ENCODE peak calls at places on chromosome 22, in nine cellular contexts. One of them, this sample, is unnamed.

GRCh38 chr22:50047346-50047745 is 10.8 kb downstream of the TTLL8 start:
- DNase-seq in activated T-helper 2 cell treated with anti-CD3 and anti-CD28 coated beads, Interferon-gamma antibody, Interleukin-2, Interleukin-4, amounts not matched to agents 10 μg/mL and 5 μg/mL and 100 μg/mL, durations not matched to agents 14 hours and 24 hours and 36 hours: no peak
- DNase-seq in activated CD8-positive, alpha-beta memory T cell treated with anti-CD3 and anti-CD28 coated beads, Interleukin-2, amount 50 U/mL, for 48 hours: no peak
- DNase-seq in GM13977: no peak
- DNase-seq in Peyer's patch: no peak
- DNase-seq in amniotic stem cell: no peak
- DNase-seq in suprapubic skin: no peak
- DNase-seq in EH: no peak
- DNase-seq in HEK293T: no peak
- DNase-seq in this sample: no peak

GRCh38 chr22:20750461-20751184 is 23.3 kb upstream of the SERPIND1 start:
- DNase-seq in Peyer's patch: peak; percentile 34
- DNase-seq in EH: peak; percentile 88
- DNase-seq in GM13977: peak; percentile 70
- DNase-seq in amniotic stem cell: peak; percentile 53
- DNase-seq in HEK293T: no peak
- DNase-seq in activated CD8-positive, alpha-beta memory T cell treated with anti-CD3 and anti-CD28 coated beads, Interleukin-2, amount 50 U/mL, for 48 hours: peak; percentile 63
- DNase-seq in suprapubic skin: no peak
- DNase-seq in activated T-helper 2 cell treated with anti-CD3 and anti-CD28 coated beads, Interferon-gamma antibody, Interleukin-2, Interleukin-4, amounts not matched to agents 10 μg/mL and 5 μg/mL and 100 μg/mL, durations not matched to agents 14 hours and 24 hours and 36 hours: no peak
- DNase-seq in this sample: peak; percentile 63

GRCh38 chr22:23500508-23501208 is 79.4 kb downstream of the IGLL1 start:
- DNase-seq in EH: no peak
- DNase-seq in HEK293T: no peak
- DNase-seq in suprapubic skin: peak; percentile 50
- DNase-seq in amniotic stem cell: no peak
- DNase-seq in activated CD8-positive, alpha-beta memory T cell treated with anti-CD3 and anti-CD28 coated beads, Interleukin-2, amount 50 U/mL, for 48 hours: no peak
- DNase-seq in Peyer's patch: no peak
- DNase-seq in GM13977: peak; percentile 3
- DNase-seq in activated T-helper 2 cell treated with anti-CD3 and anti-CD28 coated beads, Interferon-gamma antibody, Interleukin-2, Interleukin-4, amounts not matched to agents 10 μg/mL and 5 μg/mL and 100 μg/mL, durations not matched to agents 14 hours and 24 hours and 36 hours: no peak
- DNase-seq in this sample: no peak

GRCh38 chr22:20810645-20811044 is 36.7 kb downstream of the SERPIND1 start:
- DNase-seq in EH: no peak
- DNase-seq in activated CD8-positive, alpha-beta memory T cell treated with anti-CD3 and anti-CD28 coated beads, Interleukin-2, amount 50 U/mL, for 48 hours: peak; percentile 64
- DNase-seq in GM13977: no peak
- DNase-seq in activated T-helper 2 cell treated with anti-CD3 and anti-CD28 coated beads, Interferon-gamma antibody, Interleukin-2, Interleukin-4, amounts not matched to agents 10 μg/mL and 5 μg/mL and 100 μg/mL, durations not matched to agents 14 hours and 24 hours and 36 hours: no peak
- DNase-seq in HEK293T: no peak
- DNase-seq in Peyer's patch: no peak
- DNase-seq in amniotic stem cell: no peak
- DNase-seq in suprapubic skin: peak; percentile 43
- DNase-seq in this sample: no peak

GRCh38 chr22:47048123-47049077 is 285.9 kb downstream of the TBC1D22A start:
- DNase-seq in Peyer's patch: no peak
- DNase-seq in amniotic stem cell: no peak
- DNase-seq in activated CD8-positive, alpha-beta memory T cell treated with anti-CD3 and anti-CD28 coated beads, Interleukin-2, amount 50 U/mL, for 48 hours: no peak
- DNase-seq in HEK293T: no peak
- DNase-seq in activated T-helper 2 cell treated with anti-CD3 and anti-CD28 coated beads, Interferon-gamma antibody, Interleukin-2, Interleukin-4, amounts not matched to agents 10 μg/mL and 5 μg/mL and 100 μg/mL, durations not matched to agents 14 hours and 24 hours and 36 hours: no peak
- DNase-seq in EH: no peak
- DNase-seq in GM13977: no peak
- DNase-seq in suprapubic skin: no peak
- DNase-seq in this sample: peak; percentile 9

GRCh38 chr22:46866591-46866990 is 104.1 kb downstream of the TBC1D22A start:
- DNase-seq in suprapubic skin: no peak
- DNase-seq in HEK293T: no peak
- DNase-seq in Peyer's patch: no peak
- DNase-seq in GM13977: no peak
- DNase-seq in amniotic stem cell: peak; percentile 51
- DNase-seq in activated T-helper 2 cell treated with anti-CD3 and anti-CD28 coated beads, Interferon-gamma antibody, Interleukin-2, Interleukin-4, amounts not matched to agents 10 μg/mL and 5 μg/mL and 100 μg/mL, durations not matched to agents 14 hours and 24 hours and 36 hours: no peak
- DNase-seq in EH: peak; percentile 94
- DNase-seq in activated CD8-positive, alpha-beta memory T cell treated with anti-CD3 and anti-CD28 coated beads, Interleukin-2, amount 50 U/mL, for 48 hours: no peak
- DNase-seq in this sample: no peak

GRCh38 chr22:45552580-45553332 is 50.1 kb downstream of the FBLN1 start:
- DNase-seq in suprapubic skin: no peak
- DNase-seq in GM13977: no peak
- DNase-seq in HEK293T: no peak
- DNase-seq in Peyer's patch: no peak
- DNase-seq in activated CD8-positive, alpha-beta memory T cell treated with anti-CD3 and anti-CD28 coated beads, Interleukin-2, amount 50 U/mL, for 48 hours: no peak
- DNase-seq in amniotic stem cell: peak; percentile 75
- DNase-seq in activated T-helper 2 cell treated with anti-CD3 and anti-CD28 coated beads, Interferon-gamma antibody, Interleukin-2, Interleukin-4, amounts not matched to agents 10 μg/mL and 5 μg/mL and 100 μg/mL, durations not matched to agents 14 hours and 24 hours and 36 hours: no peak
- DNase-seq in EH: peak; percentile 98
- DNase-seq in this sample: peak; percentile 84

GRCh38 chr22:41078975-41079374 is 13.4 kb upstream of the EP300 start:
- DNase-seq in Peyer's patch: no peak
- DNase-seq in activated CD8-positive, alpha-beta memory T cell treated with anti-CD3 and anti-CD28 coated beads, Interleukin-2, amount 50 U/mL, for 48 hours: no peak
- DNase-seq in activated T-helper 2 cell treated with anti-CD3 and anti-CD28 coated beads, Interferon-gamma antibody, Interleukin-2, Interleukin-4, amounts not matched to agents 10 μg/mL and 5 μg/mL and 100 μg/mL, durations not matched to agents 14 hours and 24 hours and 36 hours: no peak
- DNase-seq in EH: no peak
- DNase-seq in HEK293T: no peak
- DNase-seq in suprapubic skin: no peak
- DNase-seq in amniotic stem cell: no peak
- DNase-seq in GM13977: no peak
- DNase-seq in this sample: no peak

GRCh38 chr22:33105501-33105911 is 47.3 kb upstream of the SYN3 start:
- DNase-seq in activated T-helper 2 cell treated with anti-CD3 and anti-CD28 coated beads, Interferon-gamma antibody, Interleukin-2, Interleukin-4, amounts not matched to agents 10 μg/mL and 5 μg/mL and 100 μg/mL, durations not matched to agents 14 hours and 24 hours and 36 hours: no peak
- DNase-seq in activated CD8-positive, alpha-beta memory T cell treated with anti-CD3 and anti-CD28 coated beads, Interleukin-2, amount 50 U/mL, for 48 hours: no peak
- DNase-seq in GM13977: no peak
- DNase-seq in Peyer's patch: no peak
- DNase-seq in amniotic stem cell: no peak
- DNase-seq in suprapubic skin: no peak
- DNase-seq in EH: peak; percentile 34
- DNase-seq in HEK293T: no peak
- DNase-seq in this sample: no peak

GRCh38 chr22:37763652-37764051 is 44.1 kb upstream of the GCAT start:
- DNase-seq in Peyer's patch: no peak
- DNase-seq in GM13977: no peak
- DNase-seq in HEK293T: no peak
- DNase-seq in EH: no peak
- DNase-seq in suprapubic skin: peak; percentile 68
- DNase-seq in activated CD8-positive, alpha-beta memory T cell treated with anti-CD3 and anti-CD28 coated beads, Interleukin-2, amount 50 U/mL, for 48 hours: no peak
- DNase-seq in activated T-helper 2 cell treated with anti-CD3 and anti-CD28 coated beads, Interferon-gamma antibody, Interleukin-2, Interleukin-4, amounts not matched to agents 10 μg/mL and 5 μg/mL and 100 μg/mL, durations not matched to agents 14 hours and 24 hours and 36 hours: no peak
- DNase-seq in amniotic stem cell: no peak
- DNase-seq in this sample: no peak

GRCh38 chr22:49788492-49788891 is 39.2 kb downstream of the BRD1 start:
- DNase-seq in GM13977: no peak
- DNase-seq in amniotic stem cell: no peak
- DNase-seq in HEK293T: no peak
- DNase-seq in Peyer's patch: no peak
- DNase-seq in EH: peak; percentile 47
- DNase-seq in suprapubic skin: peak; percentile 87
- DNase-seq in activated T-helper 2 cell treated with anti-CD3 and anti-CD28 coated beads, Interferon-gamma antibody, Interleukin-2, Interleukin-4, amounts not matched to agents 10 μg/mL and 5 μg/mL and 100 μg/mL, durations not matched to agents 14 hours and 24 hours and 36 hours: no peak
- DNase-seq in activated CD8-positive, alpha-beta memory T cell treated with anti-CD3 and anti-CD28 coated beads, Interleukin-2, amount 50 U/mL, for 48 hours: no peak
- DNase-seq in this sample: peak; percentile 84

GRCh38 chr22:39797528-39798147 is 95.9 kb downstream of the ENTHD1 start:
- DNase-seq in HEK293T: no peak
- DNase-seq in GM13977: no peak
- DNase-seq in EH: no peak
- DNase-seq in activated CD8-positive, alpha-beta memory T cell treated with anti-CD3 and anti-CD28 coated beads, Interleukin-2, amount 50 U/mL, for 48 hours: no peak
- DNase-seq in Peyer's patch: no peak
- DNase-seq in activated T-helper 2 cell treated with anti-CD3 and anti-CD28 coated beads, Interferon-gamma antibody, Interleukin-2, Interleukin-4, amounts not matched to agents 10 μg/mL and 5 μg/mL and 100 μg/mL, durations not matched to agents 14 hours and 24 hours and 36 hours: no peak
- DNase-seq in amniotic stem cell: no peak
- DNase-seq in suprapubic skin: no peak
- DNase-seq in this sample: no peak

GRCh38 chr22:31289335-31289734 is 3.0 kb downstream of the PIK3IP1 start:
- DNase-seq in activated CD8-positive, alpha-beta memory T cell treated with anti-CD3 and anti-CD28 coated beads, Interleukin-2, amount 50 U/mL, for 48 hours: no peak
- DNase-seq in HEK293T: no peak
- DNase-seq in GM13977: no peak
- DNase-seq in Peyer's patch: no peak
- DNase-seq in amniotic stem cell: no peak
- DNase-seq in EH: no peak
- DNase-seq in suprapubic skin: no peak
- DNase-seq in activated T-helper 2 cell treated with anti-CD3 and anti-CD28 coated beads, Interferon-gamma antibody, Interleukin-2, Interleukin-4, amounts not matched to agents 10 μg/mL and 5 μg/mL and 100 μg/mL, durations not matched to agents 14 hours and 24 hours and 36 hours: no peak
- DNase-seq in this sample: no peak

GRCh38 chr22:38035530-38035885 is 21.7 kb upstream of the PICK1 start:
- DNase-seq in HEK293T: no peak
- DNase-seq in amniotic stem cell: no peak
- DNase-seq in GM13977: no peak
- DNase-seq in EH: no peak
- DNase-seq in suprapubic skin: no peak
- DNase-seq in activated CD8-positive, alpha-beta memory T cell treated with anti-CD3 and anti-CD28 coated beads, Interleukin-2, amount 50 U/mL, for 48 hours: no peak
- DNase-seq in Peyer's patch: no peak
- DNase-seq in activated T-helper 2 cell treated with anti-CD3 and anti-CD28 coated beads, Interferon-gamma antibody, Interleukin-2, Interleukin-4, amounts not matched to agents 10 μg/mL and 5 μg/mL and 100 μg/mL, durations not matched to agents 14 hours and 24 hours and 36 hours: no peak
- DNase-seq in this sample: no peak

GRCh38 chr22:19011075-19011474 is 75.0 kb upstream of the PRODH start:
- DNase-seq in activated T-helper 2 cell treated with anti-CD3 and anti-CD28 coated beads, Interferon-gamma antibody, Interleukin-2, Interleukin-4, amounts not matched to agents 10 μg/mL and 5 μg/mL and 100 μg/mL, durations not matched to agents 14 hours and 24 hours and 36 hours: no peak
- DNase-seq in Peyer's patch: no peak
- DNase-seq in amniotic stem cell: no peak
- DNase-seq in suprapubic skin: no peak
- DNase-seq in activated CD8-positive, alpha-beta memory T cell treated with anti-CD3 and anti-CD28 coated beads, Interleukin-2, amount 50 U/mL, for 48 hours: no peak
- DNase-seq in HEK293T: no peak
- DNase-seq in EH: no peak
- DNase-seq in GM13977: no peak
- DNase-seq in this sample: no peak

GRCh38 chr22:27179161-27179560 is 521.8 kb downstream of the MIAT start:
- DNase-seq in amniotic stem cell: no peak
- DNase-seq in GM13977: no peak
- DNase-seq in EH: no peak
- DNase-seq in activated T-helper 2 cell treated with anti-CD3 and anti-CD28 coated beads, Interferon-gamma antibody, Interleukin-2, Interleukin-4, amounts not matched to agents 10 μg/mL and 5 μg/mL and 100 μg/mL, durations not matched to agents 14 hours and 24 hours and 36 hours: no peak
- DNase-seq in suprapubic skin: no peak
- DNase-seq in activated CD8-positive, alpha-beta memory T cell treated with anti-CD3 and anti-CD28 coated beads, Interleukin-2, amount 50 U/mL, for 48 hours: no peak
- DNase-seq in HEK293T: no peak
- DNase-seq in Peyer's patch: no peak
- DNase-seq in this sample: no peak

GRCh38 chr22:47051435-47052175 is 289.2 kb downstream of the TBC1D22A start:
- DNase-seq in HEK293T: no peak
- DNase-seq in activated CD8-positive, alpha-beta memory T cell treated with anti-CD3 and anti-CD28 coated beads, Interleukin-2, amount 50 U/mL, for 48 hours: no peak
- DNase-seq in activated T-helper 2 cell treated with anti-CD3 and anti-CD28 coated beads, Interferon-gamma antibody, Interleukin-2, Interleukin-4, amounts not matched to agents 10 μg/mL and 5 μg/mL and 100 μg/mL, durations not matched to agents 14 hours and 24 hours and 36 hours: no peak
- DNase-seq in amniotic stem cell: no peak
- DNase-seq in EH: no peak
- DNase-seq in suprapubic skin: no peak
- DNase-seq in Peyer's patch: no peak
- DNase-seq in GM13977: no peak
- DNase-seq in this sample: no peak

GRCh38 chr22:26097840-26098239 is 71.4 kb upstream of the SEZ6L start:
- DNase-seq in GM13977: no peak
- DNase-seq in HEK293T: no peak
- DNase-seq in amniotic stem cell: no peak
- DNase-seq in activated CD8-positive, alpha-beta memory T cell treated with anti-CD3 and anti-CD28 coated beads, Interleukin-2, amount 50 U/mL, for 48 hours: no peak
- DNase-seq in suprapubic skin: no peak
- DNase-seq in activated T-helper 2 cell treated with anti-CD3 and anti-CD28 coated beads, Interferon-gamma antibody, Interleukin-2, Interleukin-4, amounts not matched to agents 10 μg/mL and 5 μg/mL and 100 μg/mL, durations not matched to agents 14 hours and 24 hours and 36 hours: no peak
- DNase-seq in EH: no peak
- DNase-seq in Peyer's patch: no peak
- DNase-seq in this sample: no peak

GRCh38 chr22:31497148-31497938 is 1.0 kb downstream of the SFI1 start:
- DNase-seq in amniotic stem cell: no peak
- DNase-seq in GM13977: no peak
- DNase-seq in HEK293T: no peak
- DNase-seq in suprapubic skin: no peak
- DNase-seq in Peyer's patch: no peak
- DNase-seq in EH: no peak
- DNase-seq in activated T-helper 2 cell treated with anti-CD3 and anti-CD28 coated beads, Interferon-gamma antibody, Interleukin-2, Interleukin-4, amounts not matched to agents 10 μg/mL and 5 μg/mL and 100 μg/mL, durations not matched to agents 14 hours and 24 hours and 36 hours: no peak
- DNase-seq in activated CD8-positive, alpha-beta memory T cell treated with anti-CD3 and anti-CD28 coated beads, Interleukin-2, amount 50 U/mL, for 48 hours: no peak
- DNase-seq in this sample: no peak

This sample was measured in left ventricle myocardium superior.